ENCODE peak calls at places on chromosomes 4 and X, in nine cellular contexts. L is fibroblast of gingiva; Z is CD4-positive, alpha-beta T cell; T is testis; J is NCI-H1436; D is colonic mucosa; A is ELF-1; M is stimulated activated CD8-positive, alpha-beta memory T cell treated with anti-CD3 and anti-CD28 coated beads, Interleukin-2, amount 100 ng/mL, for 48 hours; K is nephron progenitor cell. X is an unnamed sample.

GRCh38 chr4:174437324-174437723 is 85.0 kb downstream of the HPGD start:
- DNase-seq in D (no peak), K (no peak), L (peak), T (no peak), A (no peak), J (no peak), M (no peak), Z (no peak), X (no peak)

GRCh38 chr4:184328022-184328736 is 110.5 kb upstream of the ENPP6 start:
- DNase-seq in K (no peak), M (no peak), L (no peak), Z (no peak), A (no peak), J (no peak), T (no peak), D (peak), X (no peak)

GRCh38 chrX:56805399-56805798 is 76.4 kb downstream of the NBDY start:
- DNase-seq in M (no peak), J (no peak), A (no peak), K (no peak), Z (no peak), D (no peak), L (no peak), T (no peak), X (no peak)

GRCh38 chr4:92455956-92456355 is 152.2 kb downstream of the GRID2 start:
- DNase-seq in L (no peak), Z (no peak), M (no peak), J (no peak), A (no peak), D (no peak), T (no peak), K (no peak), X (no peak)

GRCh38 chrX:906586-906985 is 276.0 kb downstream of the SHOX start:
- DNase-seq in Z (no peak), T (no peak), L (no peak), J (no peak), M (no peak), K (no peak), A (no peak), D (no peak), X (no peak)

GRCh38 chr4:70505152-70505748 is 13.1 kb upstream of the AMTN start:
- DNase-seq in Z (peak), A (peak), T (peak), D (peak), L (peak), M (peak), K (peak), J (peak), X (no peak)

GRCh38 chr4:67754288-67754687 is at the start of gene GNRHR:
- DNase-seq in D (no peak), L (no peak), M (no peak), T (no peak), Z (no peak), J (no peak), A (no peak), K (no peak), X (no peak)

GRCh38 chr4:169963998-169964397 is 62.2 kb downstream of the MFAP3L start:
- DNase-seq in M (no peak), D (no peak), T (no peak), Z (no peak), L (no peak), J (no peak), A (no peak), K (no peak), X (no peak)

GRCh38 chr4:20086067-20086466 is 165.6 kb upstream of the SLIT2 start:
- DNase-seq in D (no peak), T (no peak), M (no peak), J (no peak), Z (no peak), A (no peak), L (peak), K (no peak), X (no peak)

GRCh38 chr4:165199722-165200121 is 7.6 kb upstream of the KLHL2 start:
- DNase-seq in Z (no peak), D (no peak), J (no peak), K (no peak), L (peak), T (no peak), A (no peak), M (no peak), X (no peak)

GRCh38 chrX:120517936-120518335 is 42.8 kb downstream of the CUL4B start:
- DNase-seq in K (no peak), T (no peak), J (no peak), Z (no peak), M (no peak), D (no peak), L (peak), A (no peak), X (no peak)

GRCh38 chrX:14963447-14964236 is 90.4 kb downstream of the MOSPD2 start:
- DNase-seq in Z (no peak), D (no peak), A (peak), T (no peak), M (no peak), L (no peak), J (no peak), K (no peak), X (no peak)

GRCh38 chrX:49853661-49854060 is 24.6 kb downstream of the PAGE4 start:
- DNase-seq in T (no peak), K (no peak), M (no peak), J (no peak), D (no peak), A (no peak), Z (no peak), L (no peak), X (no peak)

GRCh38 chrX:136303041-136303440 is 2.3 kb downstream of the ADGRG4 start:
- DNase-seq in K (no peak), A (no peak), T (no peak), L (no peak), Z (no peak), M (no peak), D (no peak), J (no peak), X (no peak)

GRCh38 chr4:8838296-8838695 is 33.3 kb downstream of the HMX1 start:
- DNase-seq in M (no peak), D (no peak), T (no peak), K (no peak), A (no peak), J (no peak), Z (no peak), L (no peak), X (peak)

GRCh38 chr4:15689540-15689939 is 7.9 kb downstream of the FAM200B start:
- DNase-seq in J (no peak), L (no peak), A (no peak), T (no peak), M (no peak), D (no peak), K (no peak), Z (no peak), X (no peak)

GRCh38 chrX:130401415-130402210 is at the start of gene RBMX2:
- DNase-seq in Z (peak), M (peak), A (peak), J (peak), T (peak), L (peak), K (peak), D (peak), X (no peak)

GRCh38 chrX:26597981-26598380 is 382.0 kb downstream of the MAGEB5 start:
- DNase-seq in D (no peak), K (no peak), A (no peak), M (no peak), J (no peak), L (peak), Z (no peak), T (peak), X (no peak)

GRCh38 chr4:13833171-13833804 is 205.8 kb upstream of the BOD1L1 start:
- DNase-seq in M (no peak), D (no peak), A (no peak), Z (no peak), T (no peak), L (no peak), K (no peak), J (no peak), X (no peak)

GRCh38 chrX:2474280-2474962 is 26.4 kb downstream of the DHRSX start:
- DNase-seq in T (peak), Z (no peak), J (no peak), M (no peak), K (no peak), L (no peak), D (no peak), A (peak), X (peak)

GRCh38 chrX:43386872-43387271 is 269.2 kb upstream of the MAOA start:
- DNase-seq in A (no peak), D (no peak), K (no peak), J (no peak), L (no peak), Z (no peak), M (no peak), T (peak), X (no peak)

GRCh38 chrX:154603438-154604430 is 15.3 kb downstream of the CTAG1B start:
- DNase-seq in A (no peak), Z (no peak), M (no peak), J (no peak), K (no peak), L (peak), D (no peak), T (no peak), X (peak)

GRCh38 chrX:34884693-34885277 is 57.8 kb upstream of the FAM47B start:
- DNase-seq in L (peak), D (no peak), K (no peak), J (no peak), Z (no peak), A (no peak), T (no peak), M (no peak), X (no peak)

X was measured in chondrocyte.